ENCODE peak calls at places on chromosomes 1 and 21, in ten cellular contexts. U is H1; K is vagina; F is uterus; S is heart left ventricle; T is colonic mucosa; B is PC-3; P is tibial nerve; V is CD8-positive, alpha-beta T cell; Y is thyroid gland. J is an unnamed sample.

GRCh38 chr1:10433790-10434189 is 3.6 kb downstream of the CENPS start:
- DNase-seq in T (no peak), Y (no peak), U (no peak), F (no peak), V (no peak), K (no peak), B (no peak), S (no peak), P (no peak), J (no peak)

GRCh38 chr21:33208534-33208933 is 21.2 kb upstream of the IFNAR2 start:
- DNase-seq in V (no peak), T (no peak), S (no peak), K (no peak), P (no peak), F (no peak), U (no peak), Y (no peak), B (no peak), J (no peak)

GRCh38 chr1:10870493-10871096 is 74.1 kb upstream of the CASZ1 start:
- DNase-seq in F (no peak), K (no peak), T (peak), B (no peak), S (no peak), V (no peak), Y (peak), U (no peak), P (no peak), J (no peak)

GRCh38 chr1:37288900-37289299 is 185.5 kb upstream of the ZC3H12A start:
- DNase-seq in K (no peak), F (no peak), S (no peak), U (no peak), P (no peak), Y (no peak), T (peak), B (no peak), V (no peak), J (no peak)

GRCh38 chr1:222031286-222031685 is 289.4 kb upstream of the DUSP10 start:
- DNase-seq in K (no peak), P (no peak), V (no peak), B (no peak), F (no peak), Y (no peak), S (no peak), T (no peak), U (no peak), J (no peak)

GRCh38 chr1:182795563-182796228 is 6.1 kb downstream of the NPL start:
- DNase-seq in V (no peak), B (no peak), U (no peak), Y (no peak), S (no peak), K (no peak), P (peak), T (no peak), F (no peak), J (no peak)

GRCh38 chr1:179866616-179867015 is 11.0 kb downstream of the TOR1AIP2 start:
- DNase-seq in T (no peak), B (no peak), K (no peak), S (no peak), P (no peak), F (no peak), V (no peak), U (no peak), Y (no peak), J (no peak)

GRCh38 chr1:178942285-178943218 is 71.7 kb upstream of the ANGPTL1 start:
- DNase-seq in U (no peak), S (no peak), K (no peak), P (no peak), T (peak), F (no peak), Y (no peak), V (no peak), B (no peak), J (no peak)

GRCh38 chr1:182041615-182042014 is 19.9 kb downstream of the ZNF648 start:
- DNase-seq in K (no peak), P (peak), T (no peak), U (no peak), V (no peak), S (no peak), B (no peak), F (no peak), Y (no peak), J (no peak)

GRCh38 chr21:34732388-34732821 is 63.6 kb downstream of the CLIC6 start:
- DNase-seq in Y (no peak), K (no peak), S (no peak), V (no peak), P (no peak), U (no peak), B (no peak), T (no peak), F (no peak), J (no peak)

GRCh38 chr21:42537106-42537742 is 23.6 kb downstream of the SLC37A1 start:
- DNase-seq in F (no peak), T (no peak), S (no peak), Y (peak), U (no peak), P (no peak), V (no peak), B (peak), K (no peak), J (no peak)

DNA sequence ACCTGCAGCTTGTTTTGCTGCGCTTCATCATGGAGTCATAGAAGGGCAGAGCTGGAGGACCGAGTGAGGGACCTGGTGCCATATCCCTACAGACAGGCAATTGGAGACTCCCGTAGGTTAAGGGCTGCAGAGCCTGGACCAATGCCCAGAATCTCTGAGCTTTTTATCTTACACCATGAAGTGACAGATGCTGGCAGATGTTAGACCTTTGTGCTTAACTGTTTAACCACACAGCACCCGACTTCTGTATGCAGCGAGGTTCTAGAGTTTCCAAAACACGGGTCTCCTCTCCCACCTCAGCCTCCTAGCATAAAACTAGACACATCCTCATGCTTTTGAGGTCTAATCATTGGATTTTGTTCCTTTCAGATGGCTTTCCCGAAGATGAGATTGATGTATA is 47.5 kb downstream of the B3GALT5 start:
- DNase-seq in P (no peak), Y (no peak), U (no peak), K (no peak), F (no peak), S (peak), T (peak), B (peak), V (no peak), J (no peak)
- H3K27ac ChIP-seq in P (no peak), Y (no peak), U (no peak), K (no peak), F (peak), S (peak), T (peak), B (no peak), V (no peak), J (no peak)

DNA sequence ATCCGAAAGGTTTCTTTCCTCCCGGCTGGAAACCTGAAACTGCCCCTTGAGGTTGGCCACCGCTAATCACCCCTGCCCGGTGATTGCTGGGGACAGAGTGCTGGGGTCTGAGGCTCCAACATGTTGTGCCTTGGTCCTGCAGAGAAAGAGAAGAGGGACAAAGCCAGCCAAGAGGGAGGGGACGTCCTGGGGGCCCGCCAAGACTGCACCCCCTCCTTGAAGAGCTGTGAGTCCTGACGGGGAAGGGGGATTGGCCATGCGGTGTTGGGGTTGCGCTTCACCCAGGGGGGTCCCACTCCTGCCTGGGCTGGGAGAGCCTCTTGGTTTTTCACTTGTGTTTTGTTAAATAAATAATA is 19.5 kb downstream of the LDLRAP1 start:
- DNase-seq in U (no peak), P (no peak), S (no peak), B (no peak), K (no peak), F (no peak), Y (no peak), V (no peak), T (no peak), J (no peak)
- H3K27ac ChIP-seq in U (no peak), P (peak), S (no peak), B (no peak), K (peak), F (no peak), Y (no peak), V (peak), T (peak), J (peak)

GRCh38 chr1:15343729-15344128 is 66.0 kb upstream of the EFHD2 start:
- DNase-seq in B (no peak), T (no peak), V (no peak), U (no peak), Y (peak), S (peak), K (no peak), P (no peak), F (peak), J (peak)
- H3K27ac ChIP-seq in B (no peak), T (no peak), V (no peak), U (no peak), Y (peak), S (peak), K (peak), P (no peak), F (peak), J (no peak)

DNA sequence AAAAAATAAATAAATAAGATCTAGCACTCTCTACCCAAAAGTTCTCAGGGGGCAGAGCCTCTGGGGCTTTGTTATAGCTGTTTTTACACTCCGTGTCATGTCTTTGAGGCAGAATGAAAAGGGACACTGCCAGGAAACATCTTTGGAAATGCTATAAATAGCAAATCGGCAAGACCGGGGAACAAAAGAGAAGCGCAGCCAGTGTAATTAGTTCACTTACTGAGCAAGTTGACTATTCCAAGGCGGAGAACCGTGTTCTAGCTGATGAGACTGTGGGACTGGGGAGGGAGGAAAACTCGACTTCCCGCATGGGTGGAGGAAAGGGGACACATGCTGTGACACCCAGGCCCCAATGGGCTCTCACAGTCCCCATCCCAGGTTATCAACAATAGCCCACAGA is 355.9 kb downstream of the OMA1 start:
- DNase-seq in S (peak), T (no peak), K (no peak), B (no peak), F (no peak), Y (no peak), V (no peak), P (no peak), U (no peak), J (no peak)
- H3K27ac ChIP-seq in S (peak), T (no peak), K (no peak), B (no peak), F (no peak), Y (no peak), V (no peak), P (no peak), U (no peak), J (no peak)

GRCh38 chr1:32867151-32867550 is 3.6 kb downstream of the FNDC5 start:
- DNase-seq in P (no peak), U (no peak), T (no peak), F (no peak), V (no peak), Y (no peak), S (no peak), B (no peak), K (no peak), J (no peak)

GRCh38 chr1:32869844-32870614 is 683 bp downstream of the FNDC5 start:
- DNase-seq in F (no peak), B (no peak), V (no peak), P (no peak), Y (no peak), U (no peak), S (no peak), K (peak), T (no peak), J (no peak)

GRCh38 chr1:32868806-32869455 is 1.8 kb downstream of the FNDC5 start:
- DNase-seq in T (no peak), P (no peak), K (peak), S (no peak), U (no peak), Y (no peak), V (no peak), F (no peak), B (no peak), J (no peak)

GRCh38 chr1:32867671-32868070 is 3.0 kb downstream of the FNDC5 start:
- DNase-seq in T (no peak), F (no peak), B (no peak), Y (no peak), V (no peak), K (no peak), S (no peak), U (no peak), P (no peak), J (no peak)

DNA sequence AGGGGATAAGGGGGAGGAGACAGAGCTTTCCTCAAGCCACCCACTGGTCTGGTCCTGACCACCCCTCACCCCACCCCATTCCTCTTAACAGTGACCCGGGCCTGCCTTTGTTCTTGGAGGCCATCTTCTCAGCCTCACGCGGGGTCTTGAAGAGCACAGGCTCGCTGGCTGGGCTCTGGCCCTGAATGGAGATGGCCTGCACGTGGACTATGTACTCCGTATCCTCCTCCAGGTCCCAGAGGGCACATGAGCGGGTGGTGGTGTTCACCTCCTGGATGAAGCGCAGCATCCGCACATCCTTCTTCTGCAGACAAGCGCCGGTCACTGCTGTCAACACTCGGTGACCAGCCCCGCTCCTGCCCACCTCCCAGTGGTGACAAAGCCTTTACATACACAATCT is 2.6 kb downstream of the FNDC5 start:
- DNase-seq in S (no peak), Y (no peak), K (no peak), P (no peak), V (no peak), U (no peak), F (no peak), T (no peak), B (no peak), J (no peak)
- H3K27ac ChIP-seq in S (no peak), Y (no peak), K (no peak), P (no peak), V (no peak), U (no peak), F (no peak), T (no peak), B (no peak), J (no peak)

J was measured in substantia nigra.